ENCODE peak calls at places on chromosomes 11 and 22, in nine cellular contexts. One of them, this sample, is unnamed.

GRCh38 chr11:15497366-15497765 is 382.6 kb downstream of the INSC start:
- DNase-seq in HFFc6: no peak
- DNase-seq in endothelial cell: no peak
- DNase-seq in lower leg skin: no peak
- DNase-seq in omental fat pad: no peak
- DNase-seq in hepatocyte: peak; percentile 19
- DNase-seq in fibroblast of mammary gland: no peak
- DNase-seq in astrocyte of the cerebellum: no peak
- DNase-seq in transverse colon: peak; percentile 8
- DNase-seq in this sample: no peak

GRCh38 chr22:48238018-48238915 is 1475.8 kb downstream of the TBC1D22A start:
- DNase-seq in HFFc6: no peak
- DNase-seq in endothelial cell: no peak
- DNase-seq in lower leg skin: peak; percentile 78
- DNase-seq in omental fat pad: no peak
- DNase-seq in hepatocyte: no peak
- DNase-seq in fibroblast of mammary gland: no peak
- DNase-seq in astrocyte of the cerebellum: no peak
- DNase-seq in transverse colon: no peak
- DNase-seq in this sample: no peak

GRCh38 chr11:45413156-45413833 is 127.2 kb upstream of the SYT13 start:
- DNase-seq in HFFc6: no peak
- DNase-seq in endothelial cell: no peak
- DNase-seq in lower leg skin: no peak
- DNase-seq in omental fat pad: no peak
- DNase-seq in hepatocyte: no peak
- DNase-seq in fibroblast of mammary gland: no peak
- DNase-seq in astrocyte of the cerebellum: no peak
- DNase-seq in transverse colon: no peak
- DNase-seq in this sample: no peak

GRCh38 chr11:70531281-70532065 is 133.1 kb downstream of the CTTN start:
- DNase-seq in HFFc6: no peak
- DNase-seq in endothelial cell: no peak
- DNase-seq in lower leg skin: no peak
- DNase-seq in omental fat pad: no peak
- DNase-seq in hepatocyte: no peak
- DNase-seq in fibroblast of mammary gland: no peak
- DNase-seq in astrocyte of the cerebellum: no peak
- DNase-seq in transverse colon: no peak
- DNase-seq in this sample: no peak

GRCh38 chr11:134047586-134047999 is 21.3 kb upstream of the JAM3 start:
- DNase-seq in HFFc6: peak; percentile 86
- DNase-seq in endothelial cell: no peak
- DNase-seq in lower leg skin: peak; percentile 95
- DNase-seq in omental fat pad: peak; percentile 55
- DNase-seq in hepatocyte: no peak
- DNase-seq in fibroblast of mammary gland: peak; percentile 93
- DNase-seq in astrocyte of the cerebellum: no peak
- DNase-seq in transverse colon: peak; percentile 68
- DNase-seq in this sample: no peak

GRCh38 chr11:123473941-123474668 is 44.0 kb downstream of the GRAMD1B start:
- DNase-seq in HFFc6: peak; percentile 91
- DNase-seq in endothelial cell: no peak
- DNase-seq in lower leg skin: peak; percentile 5
- DNase-seq in omental fat pad: no peak
- DNase-seq in hepatocyte: no peak
- DNase-seq in fibroblast of mammary gland: peak; percentile 97
- DNase-seq in astrocyte of the cerebellum: no peak
- DNase-seq in transverse colon: no peak
- DNase-seq in this sample: no peak

GRCh38 chr22:42396621-42397331 is 35.4 kb downstream of the NFAM1 start:
- DNase-seq in HFFc6: no peak
- DNase-seq in endothelial cell: no peak
- DNase-seq in lower leg skin: no peak
- DNase-seq in omental fat pad: no peak
- DNase-seq in hepatocyte: no peak
- DNase-seq in fibroblast of mammary gland: no peak
- DNase-seq in astrocyte of the cerebellum: no peak
- DNase-seq in transverse colon: peak; percentile 17
- DNase-seq in this sample: no peak

GRCh38 chr11:63557548-63557947 is 5.6 kb downstream of the PLAAT2 start:
- DNase-seq in HFFc6: no peak
- DNase-seq in endothelial cell: no peak
- DNase-seq in lower leg skin: no peak
- DNase-seq in omental fat pad: no peak
- DNase-seq in hepatocyte: no peak
- DNase-seq in fibroblast of mammary gland: no peak
- DNase-seq in astrocyte of the cerebellum: no peak
- DNase-seq in transverse colon: no peak
- DNase-seq in this sample: no peak

GRCh38 chr11:65493367-65494176 is 5.3 kb upstream of the MALAT1 start:
- DNase-seq in HFFc6: peak; percentile 99
- DNase-seq in endothelial cell: no peak
- DNase-seq in lower leg skin: peak; percentile 97
- DNase-seq in omental fat pad: peak; percentile 77
- DNase-seq in hepatocyte: peak; percentile 87
- DNase-seq in fibroblast of mammary gland: peak; percentile 99
- DNase-seq in astrocyte of the cerebellum: no peak
- DNase-seq in transverse colon: peak; percentile 83
- DNase-seq in this sample: no peak

GRCh38 chr22:45917146-45917545 is 59.8 kb downstream of the WNT7B start:
- DNase-seq in HFFc6: no peak
- DNase-seq in endothelial cell: no peak
- DNase-seq in lower leg skin: no peak
- DNase-seq in omental fat pad: no peak
- DNase-seq in hepatocyte: no peak
- DNase-seq in fibroblast of mammary gland: no peak
- DNase-seq in astrocyte of the cerebellum: no peak
- DNase-seq in transverse colon: no peak
- DNase-seq in this sample: no peak

GRCh38 chr11:235180-235997 is 753 bp downstream of the SIRT3 start:
- DNase-seq in HFFc6: no peak
- DNase-seq in endothelial cell: no peak
- DNase-seq in lower leg skin: peak; percentile 80
- DNase-seq in omental fat pad: no peak
- DNase-seq in hepatocyte: no peak
- DNase-seq in fibroblast of mammary gland: peak; percentile 19
- DNase-seq in astrocyte of the cerebellum: no peak
- DNase-seq in transverse colon: no peak
- DNase-seq in this sample: no peak

GRCh38 chr11:93718057-93718563 is 23.2 kb downstream of the TAF1D start:
- DNase-seq in HFFc6: no peak
- DNase-seq in endothelial cell: peak; percentile 21
- DNase-seq in lower leg skin: no peak
- DNase-seq in omental fat pad: no peak
- DNase-seq in hepatocyte: no peak
- DNase-seq in fibroblast of mammary gland: no peak
- DNase-seq in astrocyte of the cerebellum: no peak
- DNase-seq in transverse colon: no peak
- DNase-seq in this sample: no peak

GRCh38 chr11:84498016-84498415 is 1129.1 kb downstream of the DLG2 start:
- DNase-seq in HFFc6: no peak
- DNase-seq in endothelial cell: no peak
- DNase-seq in lower leg skin: no peak
- DNase-seq in omental fat pad: peak; percentile 57
- DNase-seq in hepatocyte: no peak
- DNase-seq in fibroblast of mammary gland: peak; percentile 90
- DNase-seq in astrocyte of the cerebellum: no peak
- DNase-seq in transverse colon: no peak
- DNase-seq in this sample: no peak

GRCh38 chr22:39527481-39527961 is 5.0 kb downstream of the RPS19BP1 start:
- DNase-seq in HFFc6: no peak
- DNase-seq in endothelial cell: no peak
- DNase-seq in lower leg skin: no peak
- DNase-seq in omental fat pad: no peak
- DNase-seq in hepatocyte: peak; percentile 81
- DNase-seq in fibroblast of mammary gland: no peak
- DNase-seq in astrocyte of the cerebellum: no peak
- DNase-seq in transverse colon: peak; percentile 76
- DNase-seq in this sample: no peak

GRCh38 chr11:134071766-134072403 is 3.0 kb downstream of the JAM3 start:
- DNase-seq in HFFc6: no peak
- DNase-seq in endothelial cell: no peak
- DNase-seq in lower leg skin: no peak
- DNase-seq in omental fat pad: no peak
- DNase-seq in hepatocyte: no peak
- DNase-seq in fibroblast of mammary gland: no peak
- DNase-seq in astrocyte of the cerebellum: no peak
- DNase-seq in transverse colon: no peak
- DNase-seq in this sample: no peak

GRCh38 chr22:29469755-29470154 is 10.3 kb upstream of the NEFH start:
- DNase-seq in HFFc6: no peak
- DNase-seq in endothelial cell: no peak
- DNase-seq in lower leg skin: no peak
- DNase-seq in omental fat pad: no peak
- DNase-seq in hepatocyte: peak; percentile 46
- DNase-seq in fibroblast of mammary gland: no peak
- DNase-seq in astrocyte of the cerebellum: no peak
- DNase-seq in transverse colon: no peak
- DNase-seq in this sample: no peak

GRCh38 chr22:31313366-31314147 is 21.3 kb upstream of the PIK3IP1 start:
- DNase-seq in HFFc6: peak; percentile 50
- DNase-seq in endothelial cell: peak; percentile 72
- DNase-seq in lower leg skin: peak; percentile 91
- DNase-seq in omental fat pad: peak; percentile 46
- DNase-seq in hepatocyte: peak; percentile 81
- DNase-seq in fibroblast of mammary gland: peak; percentile 67
- DNase-seq in astrocyte of the cerebellum: peak; percentile 57
- DNase-seq in transverse colon: peak; percentile 85
- DNase-seq in this sample: peak; percentile 75

GRCh38 chr11:60455531-60456042 is at the start of gene MS4A1:
- DNase-seq in HFFc6: no peak
- DNase-seq in endothelial cell: no peak
- DNase-seq in lower leg skin: no peak
- DNase-seq in omental fat pad: no peak
- DNase-seq in hepatocyte: no peak
- DNase-seq in fibroblast of mammary gland: no peak
- DNase-seq in astrocyte of the cerebellum: no peak
- DNase-seq in transverse colon: peak; percentile 8
- DNase-seq in this sample: no peak

GRCh38 chr11:37657645-37658044 is 1059.6 kb upstream of the RAG2 start:
- DNase-seq in HFFc6: peak; percentile 9
- DNase-seq in endothelial cell: no peak
- DNase-seq in lower leg skin: no peak
- DNase-seq in omental fat pad: no peak
- DNase-seq in hepatocyte: no peak
- DNase-seq in fibroblast of mammary gland: peak; percentile 2
- DNase-seq in astrocyte of the cerebellum: peak; percentile 18
- DNase-seq in transverse colon: no peak
- DNase-seq in this sample: no peak
- TF ChIP-seq CTCF in HFFc6: peak; percentile 77
- TF ChIP-seq CTCF in endothelial cell: peak; percentile 14
- TF ChIP-seq CTCF in lower leg skin: no peak
- TF ChIP-seq CTCF in omental fat pad: no peak
- TF ChIP-seq CTCF in hepatocyte: peak; percentile 38
- TF ChIP-seq CTCF in fibroblast of mammary gland: peak; percentile 28
- TF ChIP-seq CTCF in astrocyte of the cerebellum: peak; percentile 43
- TF ChIP-seq CTCF in transverse colon: no peak
- TF ChIP-seq CTCF in this sample: peak; percentile 48

DNA sequence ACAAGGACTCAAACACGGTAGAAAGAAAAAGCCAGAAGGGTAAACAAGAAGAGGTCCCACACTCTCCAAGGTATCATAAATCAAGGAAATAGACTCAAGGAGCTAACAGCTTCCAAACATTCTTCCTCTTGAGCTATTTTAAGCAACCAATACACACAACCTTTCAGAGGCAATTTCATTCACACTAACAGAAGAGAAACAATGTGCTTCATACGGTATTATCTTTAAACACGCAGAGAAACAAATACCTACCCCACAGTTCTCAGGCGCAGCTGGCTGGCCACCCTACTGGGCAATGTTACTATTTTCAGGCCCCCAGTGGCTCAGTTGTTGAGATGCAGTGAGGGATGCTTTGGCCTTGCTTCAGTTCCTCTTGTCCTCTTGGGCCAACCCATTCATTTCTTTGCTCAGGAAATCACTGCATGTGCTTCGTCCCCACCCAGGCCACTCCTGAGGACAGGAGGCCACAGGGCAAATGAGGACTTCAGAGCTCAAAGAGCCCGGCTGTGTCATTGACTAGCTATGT is 15.7 kb downstream of the ABTB2 start:
- DNase-seq in HFFc6: no peak
- DNase-seq in endothelial cell: no peak
- DNase-seq in lower leg skin: no peak
- DNase-seq in omental fat pad: no peak
- DNase-seq in hepatocyte: peak; percentile 53
- DNase-seq in fibroblast of mammary gland: peak; percentile 58
- DNase-seq in astrocyte of the cerebellum: no peak
- DNase-seq in transverse colon: peak; percentile 60
- DNase-seq in this sample: no peak
- TF ChIP-seq CTCF in HFFc6: no peak
- TF ChIP-seq CTCF in endothelial cell: no peak
- TF ChIP-seq CTCF in lower leg skin: no peak
- TF ChIP-seq CTCF in omental fat pad: no peak
- TF ChIP-seq CTCF in hepatocyte: no peak
- TF ChIP-seq CTCF in fibroblast of mammary gland: no peak
- TF ChIP-seq CTCF in astrocyte of the cerebellum: no peak
- TF ChIP-seq CTCF in transverse colon: no peak
- TF ChIP-seq CTCF in this sample: no peak

DNA sequence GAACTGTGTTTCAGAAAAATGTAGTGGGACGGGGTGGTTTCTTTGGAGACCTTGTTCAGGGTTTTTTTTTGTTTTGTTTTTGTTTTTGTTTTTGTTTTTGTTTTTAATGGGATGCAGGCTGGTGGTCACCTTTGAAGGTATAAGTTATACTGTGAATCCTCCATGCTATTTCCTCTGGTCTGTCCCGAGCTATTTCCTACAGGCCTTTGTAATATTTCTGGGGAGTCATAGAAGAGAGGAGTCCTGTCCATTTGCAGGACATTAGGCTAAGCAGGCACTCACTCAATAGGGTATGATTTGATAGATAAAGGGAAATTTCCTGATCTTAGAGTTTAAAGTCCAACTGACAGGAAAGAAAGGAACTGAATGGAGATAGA is 78.0 kb downstream of the TRAF6 start:
- DNase-seq in HFFc6: no peak
- DNase-seq in endothelial cell: no peak
- DNase-seq in lower leg skin: no peak
- DNase-seq in omental fat pad: no peak
- DNase-seq in hepatocyte: no peak
- DNase-seq in fibroblast of mammary gland: no peak
- DNase-seq in astrocyte of the cerebellum: no peak
- DNase-seq in transverse colon: no peak
- DNase-seq in this sample: no peak
- TF ChIP-seq CTCF in HFFc6: no peak
- TF ChIP-seq CTCF in endothelial cell: no peak
- TF ChIP-seq CTCF in lower leg skin: no peak
- TF ChIP-seq CTCF in omental fat pad: no peak
- TF ChIP-seq CTCF in hepatocyte: no peak
- TF ChIP-seq CTCF in fibroblast of mammary gland: no peak
- TF ChIP-seq CTCF in astrocyte of the cerebellum: no peak
- TF ChIP-seq CTCF in transverse colon: no peak
- TF ChIP-seq CTCF in this sample: no peak

DNA sequence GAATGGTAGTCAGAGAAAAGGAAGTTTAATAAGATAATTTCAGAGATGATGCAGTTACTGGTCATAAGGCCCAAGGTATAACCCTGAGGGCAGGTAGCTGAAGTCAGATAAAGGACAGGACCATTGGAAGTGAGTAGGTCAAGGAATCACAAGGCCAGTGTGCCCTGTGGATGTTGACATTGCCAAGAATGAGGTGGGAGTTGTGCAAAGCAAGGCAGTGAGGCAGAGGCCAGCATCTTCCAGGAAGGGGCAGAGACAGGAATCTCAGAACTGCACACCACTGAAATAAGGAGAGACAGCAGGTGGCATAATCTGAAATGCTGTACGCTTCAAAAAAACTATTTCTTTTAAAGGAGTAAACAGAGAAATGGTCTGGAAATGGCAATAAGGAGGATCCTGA is 61.4 kb downstream of the ABTB2 start:
- DNase-seq in HFFc6: no peak
- DNase-seq in endothelial cell: no peak
- DNase-seq in lower leg skin: no peak
- DNase-seq in omental fat pad: no peak
- DNase-seq in hepatocyte: no peak
- DNase-seq in fibroblast of mammary gland: no peak
- DNase-seq in astrocyte of the cerebellum: no peak
- DNase-seq in transverse colon: no peak
- DNase-seq in this sample: no peak
- TF ChIP-seq CTCF in HFFc6: no peak
- TF ChIP-seq CTCF in endothelial cell: no peak
- TF ChIP-seq CTCF in lower leg skin: no peak
- TF ChIP-seq CTCF in omental fat pad: no peak
- TF ChIP-seq CTCF in hepatocyte: no peak
- TF ChIP-seq CTCF in fibroblast of mammary gland: no peak
- TF ChIP-seq CTCF in astrocyte of the cerebellum: no peak
- TF ChIP-seq CTCF in transverse colon: no peak
- TF ChIP-seq CTCF in this sample: no peak

This sample was measured in glutamatergic neuron.